ENCODE peak calls at places on chromosomes 13 and 19, in eight cellular contexts. V, T, K, H, M, Z, U and E are unnamed samples.
A peak's percentile ranks its signal among the peaks of the same experiment; 100 is the strongest.

GRCh38 chr13:48009298-48009697 is 8.2 kb upstream of the SUCLA2 start:
- DNase-seq in V (no peak), T (peak; percentile 65), K (peak; percentile 35), H (no peak), M (no peak), Z (no peak), U (no peak), E (no peak)

GRCh38 chr19:50796128-50796633 is 6.0 kb downstream of the ACP4 start:
- DNase-seq in V (no peak), T (peak; percentile 50), K (no peak), H (no peak), M (no peak), Z (peak; percentile 51), U (no peak), E (no peak)

GRCh38 chr13:100245099-100245498 is 156.2 kb downstream of the PCCA start:
- DNase-seq in V (no peak), T (no peak), K (no peak), H (no peak), M (no peak), Z (no peak), U (no peak), E (no peak)

GRCh38 chr19:55579766-55580621 is 654 bp downstream of the ZNF579 start:
- DNase-seq in V (no peak), T (peak; percentile 44), K (no peak), H (no peak), M (no peak), Z (no peak), U (peak; percentile 59), E (no peak)

GRCh38 chr13:44268965-44269364 is 104.7 kb upstream of the SERP2 start:
- DNase-seq in V (no peak), T (no peak), K (no peak), H (no peak), M (no peak), Z (no peak), U (no peak), E (no peak)

GRCh38 chr19:29878973-29879654 is 62.9 kb upstream of the URI1 start:
- DNase-seq in V (no peak), T (peak; percentile 89), K (peak; percentile 67), H (no peak), M (no peak), Z (no peak), U (peak; percentile 67), E (no peak)

GRCh38 chr19:6003976-6004375 is 26.0 kb upstream of the RANBP3 start:
- DNase-seq in V (no peak), T (no peak), K (no peak), H (no peak), M (no peak), Z (no peak), U (no peak), E (no peak)

GRCh38 chr13:85798999-85799646 is at the start of gene SLITRK6:
- DNase-seq in V (no peak), T (peak; percentile 81), K (no peak), H (no peak), M (peak; percentile 83), Z (no peak), U (peak; percentile 35), E (no peak)

GRCh38 chr19:35673121-35673804 is 6.9 kb downstream of the UPK1A start:
- DNase-seq in V (peak; percentile 6), T (peak; percentile 85), K (peak; percentile 43), H (no peak), M (no peak), Z (peak; percentile 51), U (peak; percentile 83), E (peak; percentile 25)

GRCh38 chr19:46192990-46193650 is 36.4 kb upstream of the IGFL1 start:
- DNase-seq in V (no peak), T (peak; percentile 84), K (peak; percentile 84), H (no peak), M (no peak), Z (peak; percentile 7), U (no peak), E (no peak)

GRCh38 chr19:13839193-13839937 is 37.6 kb upstream of the NANOS3 start:
- DNase-seq in V (peak; percentile 78), T (peak; percentile 57), K (no peak), H (no peak), M (no peak), Z (peak; percentile 92), U (peak; percentile 81), E (no peak)

GRCh38 chr13:46402178-46402577 is 15.1 kb upstream of the RUBCNL start:
- DNase-seq in V (no peak), T (no peak), K (no peak), H (no peak), M (no peak), Z (no peak), U (no peak), E (no peak)

GRCh38 chr13:74413482-74413881 is 279.3 kb upstream of the KLF12 start:
- DNase-seq in V (no peak), T (no peak), K (no peak), H (no peak), M (no peak), Z (no peak), U (no peak), E (no peak)

GRCh38 chr13:77544365-77544764 is 8.9 kb downstream of the SCEL start:
- DNase-seq in V (no peak), T (no peak), K (no peak), H (no peak), M (no peak), Z (no peak), U (no peak), E (no peak)

GRCh38 chr13:98672947-98673545 is 79.4 kb downstream of the SLC15A1 start:
- DNase-seq in V (no peak), T (peak; percentile 70), K (peak; percentile 87), H (no peak), M (peak; percentile 79), Z (peak; percentile 80), U (peak; percentile 80), E (peak; percentile 49)

GRCh38 chr13:110942248-110942981 is 27.5 kb upstream of the ANKRD10 start:
- DNase-seq in V (no peak), T (no peak), K (no peak), H (no peak), M (no peak), Z (peak; percentile 78), U (no peak), E (no peak)

GRCh38 chr13:98260357-98261164 is 83.5 kb upstream of the RNF113B start:
- DNase-seq in V (no peak), T (no peak), K (no peak), H (no peak), M (no peak), Z (no peak), U (no peak), E (no peak)

GRCh38 chr19:50531171-50531612 is 17.5 kb upstream of the ASPDH start:
- DNase-seq in V (no peak), T (no peak), K (no peak), H (no peak), M (no peak), Z (no peak), U (no peak), E (no peak)

GRCh38 chr19:7673995-7674667 is 2.8 kb upstream of the MCEMP1 start:
- DNase-seq in V (no peak), T (peak; percentile 74), K (peak; percentile 47), H (no peak), M (peak; percentile 11), Z (peak; percentile 80), U (peak; percentile 75), E (peak; percentile 50)

GRCh38 chr13:42337808-42338600 is 66.1 kb downstream of the AKAP11 start:
- DNase-seq in V (no peak), T (no peak), K (no peak), H (no peak), M (no peak), Z (no peak), U (no peak), E (no peak)

GRCh38 chr19:8085606-8086464 is 33.3 kb downstream of the CCL25 start:
- DNase-seq in V (no peak), T (peak; percentile 61), K (peak; percentile 54), H (no peak), M (no peak), Z (no peak), U (no peak), E (peak; percentile 34)

GRCh38 chr13:99129951-99130350 is 70.7 kb upstream of the UBAC2 start:
- DNase-seq in V (no peak), T (no peak), K (no peak), H (no peak), M (no peak), Z (no peak), U (no peak), E (no peak)

GRCh38 chr13:112213467-112214245 is 146.7 kb downstream of the SOX1 start:
- DNase-seq in V (no peak), T (peak; percentile 20), K (peak; percentile 9), H (no peak), M (peak; percentile 77), Z (no peak), U (no peak), E (no peak)

GRCh38 chr19:2469102-2469914 is 6.6 kb upstream of the GADD45B start:
- DNase-seq in V (no peak), T (peak; percentile 88), K (no peak), H (no peak), M (no peak), Z (peak; percentile 87), U (peak; percentile 83), E (no peak)

GRCh38 chr19:37227996-37228395 is 10.0 kb downstream of the ZNF383 start:
- DNase-seq in V (no peak), T (peak; percentile 57), K (no peak), H (no peak), M (peak; percentile 11), Z (no peak), U (peak; percentile 72), E (no peak)

GRCh38 chr13:44207476-44207875 is 166.1 kb upstream of the SERP2 start:
- DNase-seq in V (no peak), T (no peak), K (peak; percentile 36), H (no peak), M (no peak), Z (no peak), U (no peak), E (no peak)

GRCh38 chr13:43978688-43979087 is 99.0 kb downstream of the LACC1 start:
- DNase-seq in V (no peak), T (no peak), K (no peak), H (no peak), M (no peak), Z (no peak), U (no peak), E (no peak)

GRCh38 chr13:105410602-105411001 is 1124.9 kb downstream of the EFNB2 start:
- DNase-seq in V (no peak), T (peak; percentile 45), K (peak; percentile 32), H (peak; percentile 4), M (peak; percentile 29), Z (peak; percentile 16), U (peak; percentile 71), E (peak; percentile 47)